ENCODE peak calls at places on chromosomes 16 and 17, in six cellular contexts. One of them, this sample, is unnamed.

GRCh38 chr16:88633684-88634140 is 4.7 kb upstream of the IL17C start:
- DNase-seq in erythroblast: peak
- DNase-seq in brain microvascular endothelial cell: peak
- DNase-seq in putamen: no peak
- DNase-seq in C1 segment of cervical spinal cord: no peak
- DNase-seq in T-cell: peak
- DNase-seq in this sample: no peak

GRCh38 chr16:52912565-52913173 is 140.0 kb downstream of the CHD9NB start:
- DNase-seq in C1 segment of cervical spinal cord: no peak
- DNase-seq in T-cell: no peak
- DNase-seq in brain microvascular endothelial cell: peak
- DNase-seq in putamen: peak
- DNase-seq in erythroblast: peak
- DNase-seq in this sample: peak

GRCh38 chr17:36592316-36592710 is 634 bp downstream of the DHRS11 start:
- DNase-seq in putamen: no peak
- DNase-seq in brain microvascular endothelial cell: no peak
- DNase-seq in erythroblast: peak
- DNase-seq in C1 segment of cervical spinal cord: no peak
- DNase-seq in T-cell: no peak
- DNase-seq in this sample: no peak

GRCh38 chr17:19306160-19307111 is 56.1 kb downstream of the B9D1 start:
- DNase-seq in T-cell: peak
- DNase-seq in C1 segment of cervical spinal cord: no peak
- DNase-seq in brain microvascular endothelial cell: no peak
- DNase-seq in putamen: peak
- DNase-seq in erythroblast: no peak
- DNase-seq in this sample: peak

GRCh38 chr16:8926827-8927226 is 36.9 kb downstream of the USP7 start:
- DNase-seq in C1 segment of cervical spinal cord: no peak
- DNase-seq in putamen: no peak
- DNase-seq in brain microvascular endothelial cell: no peak
- DNase-seq in erythroblast: no peak
- DNase-seq in T-cell: no peak
- DNase-seq in this sample: no peak

GRCh38 chr17:16940116-16940881 is 31.6 kb downstream of the TNFRSF13B start:
- DNase-seq in putamen: no peak
- DNase-seq in C1 segment of cervical spinal cord: no peak
- DNase-seq in T-cell: no peak
- DNase-seq in brain microvascular endothelial cell: no peak
- DNase-seq in erythroblast: no peak
- DNase-seq in this sample: no peak

GRCh38 chr16:2331199-2331931 is 9.2 kb downstream of the ABCA3 start:
- DNase-seq in brain microvascular endothelial cell: no peak
- DNase-seq in C1 segment of cervical spinal cord: no peak
- DNase-seq in erythroblast: no peak
- DNase-seq in T-cell: no peak
- DNase-seq in putamen: no peak
- DNase-seq in this sample: no peak

GRCh38 chr16:22075776-22076175 is 16.6 kb upstream of the VWA3A start:
- DNase-seq in T-cell: no peak
- DNase-seq in brain microvascular endothelial cell: no peak
- DNase-seq in erythroblast: no peak
- DNase-seq in putamen: no peak
- DNase-seq in C1 segment of cervical spinal cord: no peak
- DNase-seq in this sample: peak

GRCh38 chr17:77466596-77467223 is 325.9 kb downstream of the SEC14L1 start:
- DNase-seq in brain microvascular endothelial cell: no peak
- DNase-seq in T-cell: no peak
- DNase-seq in C1 segment of cervical spinal cord: no peak
- DNase-seq in erythroblast: no peak
- DNase-seq in putamen: no peak
- DNase-seq in this sample: no peak

This sample was measured in cardiac fibroblast.